ENCODE peak calls at places on chromosomes 7 and 10, in eight cellular contexts. One of them, this sample, is unnamed.

GRCh38 chr10:33005322-33006282 is 47.6 kb upstream of the ITGB1 start:
- DNase-seq in prostate gland: peak
- DNase-seq in CD8-positive, alpha-beta T cell: no peak
- DNase-seq in fibroblast of lung: peak
- DNase-seq in thoracic aorta: peak
- DNase-seq in PC-3: peak
- DNase-seq in Peyer's patch: peak
- DNase-seq in progenitor cell of endocrine pancreas: peak
- DNase-seq in this sample: no peak

GRCh38 chr7:35736725-35737124 is 41.8 kb upstream of the HERPUD2 start:
- DNase-seq in prostate gland: no peak
- DNase-seq in CD8-positive, alpha-beta T cell: no peak
- DNase-seq in fibroblast of lung: peak
- DNase-seq in thoracic aorta: no peak
- DNase-seq in PC-3: peak
- DNase-seq in Peyer's patch: no peak
- DNase-seq in progenitor cell of endocrine pancreas: no peak
- DNase-seq in this sample: no peak

GRCh38 chr10:74934100-74934812 is 107.9 kb downstream of the KAT6B start:
- DNase-seq in prostate gland: no peak
- DNase-seq in CD8-positive, alpha-beta T cell: no peak
- DNase-seq in fibroblast of lung: no peak
- DNase-seq in thoracic aorta: no peak
- DNase-seq in PC-3: no peak
- DNase-seq in Peyer's patch: no peak
- DNase-seq in progenitor cell of endocrine pancreas: no peak
- DNase-seq in this sample: no peak

GRCh38 chr7:67489881-67490280 is 493.2 kb downstream of the TYW1 start:
- DNase-seq in prostate gland: no peak
- DNase-seq in CD8-positive, alpha-beta T cell: no peak
- DNase-seq in fibroblast of lung: no peak
- DNase-seq in thoracic aorta: no peak
- DNase-seq in PC-3: no peak
- DNase-seq in Peyer's patch: no peak
- DNase-seq in progenitor cell of endocrine pancreas: no peak
- DNase-seq in this sample: no peak

GRCh38 chr10:71745659-71746250 is 26.2 kb upstream of the C10orf105 start:
- DNase-seq in prostate gland: no peak
- DNase-seq in CD8-positive, alpha-beta T cell: no peak
- DNase-seq in fibroblast of lung: no peak
- DNase-seq in thoracic aorta: no peak
- DNase-seq in PC-3: no peak
- DNase-seq in Peyer's patch: no peak
- DNase-seq in progenitor cell of endocrine pancreas: no peak
- DNase-seq in this sample: no peak

GRCh38 chr10:83685458-83685857 is 453.9 kb upstream of the GHITM start:
- DNase-seq in prostate gland: no peak
- DNase-seq in CD8-positive, alpha-beta T cell: no peak
- DNase-seq in fibroblast of lung: peak
- DNase-seq in thoracic aorta: no peak
- DNase-seq in PC-3: no peak
- DNase-seq in Peyer's patch: no peak
- DNase-seq in progenitor cell of endocrine pancreas: no peak
- DNase-seq in this sample: no peak

GRCh38 chr7:81594767-81595166 is 175.1 kb downstream of the HGF start:
- DNase-seq in prostate gland: no peak
- DNase-seq in CD8-positive, alpha-beta T cell: no peak
- DNase-seq in fibroblast of lung: peak
- DNase-seq in thoracic aorta: no peak
- DNase-seq in PC-3: no peak
- DNase-seq in Peyer's patch: no peak
- DNase-seq in progenitor cell of endocrine pancreas: no peak
- DNase-seq in this sample: no peak

GRCh38 chr10:62043493-62043938 is 142.0 kb downstream of the ARID5B start:
- DNase-seq in prostate gland: no peak
- DNase-seq in CD8-positive, alpha-beta T cell: no peak
- DNase-seq in fibroblast of lung: peak
- DNase-seq in thoracic aorta: no peak
- DNase-seq in PC-3: peak
- DNase-seq in Peyer's patch: no peak
- DNase-seq in progenitor cell of endocrine pancreas: no peak
- DNase-seq in this sample: no peak

GRCh38 chr10:132482090-132482489 is 55.5 kb upstream of the INPP5A start:
- DNase-seq in prostate gland: no peak
- DNase-seq in CD8-positive, alpha-beta T cell: no peak
- DNase-seq in fibroblast of lung: peak
- DNase-seq in thoracic aorta: no peak
- DNase-seq in PC-3: peak
- DNase-seq in Peyer's patch: peak
- DNase-seq in progenitor cell of endocrine pancreas: no peak
- DNase-seq in this sample: no peak

GRCh38 chr10:68106656-68107055 is 2.6 kb upstream of the MYPN start:
- DNase-seq in prostate gland: no peak
- DNase-seq in CD8-positive, alpha-beta T cell: no peak
- DNase-seq in fibroblast of lung: peak
- DNase-seq in thoracic aorta: no peak
- DNase-seq in PC-3: peak
- DNase-seq in Peyer's patch: no peak
- DNase-seq in progenitor cell of endocrine pancreas: no peak
- DNase-seq in this sample: no peak

GRCh38 chr7:115183431-115184057 is 261.6 kb downstream of the MDFIC start:
- DNase-seq in prostate gland: no peak
- DNase-seq in CD8-positive, alpha-beta T cell: no peak
- DNase-seq in fibroblast of lung: peak
- DNase-seq in thoracic aorta: no peak
- DNase-seq in PC-3: no peak
- DNase-seq in Peyer's patch: no peak
- DNase-seq in progenitor cell of endocrine pancreas: no peak
- DNase-seq in this sample: no peak

GRCh38 chr7:159211540-159212182 is 67.0 kb upstream of the VIPR2 start:
- DNase-seq in prostate gland: no peak
- DNase-seq in CD8-positive, alpha-beta T cell: no peak
- DNase-seq in fibroblast of lung: no peak
- DNase-seq in thoracic aorta: no peak
- DNase-seq in PC-3: no peak
- DNase-seq in Peyer's patch: no peak
- DNase-seq in progenitor cell of endocrine pancreas: no peak
- DNase-seq in this sample: no peak

DNA sequence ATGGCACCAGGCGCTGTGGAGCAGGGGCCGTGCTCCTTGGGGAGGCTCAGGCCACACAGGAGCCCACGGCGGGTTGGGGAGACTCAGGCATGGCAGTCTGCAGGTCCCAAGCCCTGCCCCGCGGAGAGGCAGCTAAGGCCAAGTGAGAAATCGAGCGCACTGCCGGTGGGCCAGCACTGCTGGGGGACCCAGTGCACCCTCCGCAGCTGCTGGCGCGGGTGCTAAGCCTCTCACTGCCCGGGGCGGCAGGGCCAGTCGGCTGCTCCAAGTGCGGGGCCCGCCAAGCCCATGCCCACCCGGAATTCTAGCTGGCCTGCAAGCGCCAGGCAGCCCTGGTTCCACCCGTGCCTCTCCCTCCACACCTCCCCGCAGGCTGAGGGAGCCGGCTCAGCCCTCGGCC is 57.1 kb downstream of the COL28A1 start:
- DNase-seq in prostate gland: no peak
- DNase-seq in CD8-positive, alpha-beta T cell: no peak
- DNase-seq in fibroblast of lung: no peak
- DNase-seq in thoracic aorta: no peak
- DNase-seq in PC-3: no peak
- DNase-seq in Peyer's patch: no peak
- DNase-seq in progenitor cell of endocrine pancreas: no peak
- DNase-seq in this sample: no peak
- TF ChIP-seq CTCF in prostate gland: no peak
- TF ChIP-seq CTCF in CD8-positive, alpha-beta T cell: no peak
- TF ChIP-seq CTCF in fibroblast of lung: no peak
- TF ChIP-seq CTCF in thoracic aorta: no peak
- TF ChIP-seq CTCF in PC-3: no peak
- TF ChIP-seq CTCF in Peyer's patch: no peak
- TF ChIP-seq CTCF in progenitor cell of endocrine pancreas: no peak
- TF ChIP-seq CTCF in this sample: no peak

DNA sequence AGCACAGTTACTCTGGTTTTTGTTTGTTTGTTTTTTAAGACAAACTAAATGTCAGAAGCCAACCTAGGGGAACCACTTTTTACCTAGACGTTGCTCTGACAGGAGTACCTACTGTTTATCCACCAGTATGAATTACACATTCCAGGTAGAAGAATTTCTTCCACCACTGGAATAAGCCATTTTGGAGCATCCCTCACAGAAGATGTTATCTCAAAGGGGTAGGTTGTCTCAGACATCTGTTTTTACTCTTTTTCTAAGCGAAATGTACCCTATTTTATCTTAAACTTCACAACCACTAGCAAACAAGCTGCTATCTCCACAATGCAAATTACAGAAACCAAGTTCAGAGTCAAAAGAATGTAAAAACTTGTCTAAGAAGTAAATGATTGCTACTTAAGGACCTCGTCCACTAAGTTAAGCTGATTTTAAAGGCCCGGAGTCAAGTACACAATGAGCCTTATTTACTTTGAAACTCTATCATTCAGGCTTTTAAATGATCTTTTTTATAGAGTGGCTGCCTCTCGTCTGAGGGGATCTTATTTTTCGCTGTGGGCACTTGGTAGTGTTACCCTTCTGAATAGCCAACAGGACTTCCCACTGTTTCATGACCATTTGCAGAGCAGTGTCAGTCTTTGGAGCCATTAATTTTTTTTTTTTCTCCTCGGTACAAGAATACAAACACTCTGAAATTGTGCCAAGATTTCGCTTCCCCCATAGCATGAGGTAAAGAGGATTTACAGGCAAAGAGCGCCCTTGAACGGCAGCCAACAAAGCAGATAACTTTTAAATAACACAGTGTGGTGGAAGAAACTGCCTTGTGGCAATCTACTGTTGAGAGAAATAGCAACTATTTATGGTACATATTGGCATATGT is 15.7 kb upstream of the ARMC3 start:
- DNase-seq in prostate gland: no peak
- DNase-seq in CD8-positive, alpha-beta T cell: no peak
- DNase-seq in fibroblast of lung: peak
- DNase-seq in thoracic aorta: no peak
- DNase-seq in PC-3: no peak
- DNase-seq in Peyer's patch: no peak
- DNase-seq in progenitor cell of endocrine pancreas: no peak
- DNase-seq in this sample: no peak
- TF ChIP-seq CTCF in prostate gland: no peak
- TF ChIP-seq CTCF in CD8-positive, alpha-beta T cell: no peak
- TF ChIP-seq CTCF in fibroblast of lung: no peak
- TF ChIP-seq CTCF in thoracic aorta: no peak
- TF ChIP-seq CTCF in PC-3: no peak
- TF ChIP-seq CTCF in Peyer's patch: no peak
- TF ChIP-seq CTCF in progenitor cell of endocrine pancreas: no peak
- TF ChIP-seq CTCF in this sample: no peak

GRCh38 chr7:34277801-34278195 is 372.5 kb downstream of the BMPER start:
- DNase-seq in prostate gland: no peak
- DNase-seq in CD8-positive, alpha-beta T cell: no peak
- DNase-seq in fibroblast of lung: peak
- DNase-seq in thoracic aorta: no peak
- DNase-seq in PC-3: no peak
- DNase-seq in Peyer's patch: no peak
- DNase-seq in progenitor cell of endocrine pancreas: no peak
- DNase-seq in this sample: no peak

GRCh38 chr7:34275629-34276028 is 370.3 kb downstream of the BMPER start:
- DNase-seq in prostate gland: no peak
- DNase-seq in CD8-positive, alpha-beta T cell: no peak
- DNase-seq in fibroblast of lung: no peak
- DNase-seq in thoracic aorta: no peak
- DNase-seq in PC-3: no peak
- DNase-seq in Peyer's patch: no peak
- DNase-seq in progenitor cell of endocrine pancreas: no peak
- DNase-seq in this sample: no peak

GRCh38 chr7:34277016-34277800 is 371.9 kb downstream of the BMPER start:
- DNase-seq in prostate gland: no peak
- DNase-seq in CD8-positive, alpha-beta T cell: no peak
- DNase-seq in fibroblast of lung: peak
- DNase-seq in thoracic aorta: no peak
- DNase-seq in PC-3: peak
- DNase-seq in Peyer's patch: no peak
- DNase-seq in progenitor cell of endocrine pancreas: no peak
- DNase-seq in this sample: no peak

GRCh38 chr7:34282271-34282670 is 375.7 kb upstream of the NPSR1 start:
- DNase-seq in prostate gland: no peak
- DNase-seq in CD8-positive, alpha-beta T cell: no peak
- DNase-seq in fibroblast of lung: peak
- DNase-seq in thoracic aorta: no peak
- DNase-seq in PC-3: no peak
- DNase-seq in Peyer's patch: no peak
- DNase-seq in progenitor cell of endocrine pancreas: no peak
- DNase-seq in this sample: no peak

DNA sequence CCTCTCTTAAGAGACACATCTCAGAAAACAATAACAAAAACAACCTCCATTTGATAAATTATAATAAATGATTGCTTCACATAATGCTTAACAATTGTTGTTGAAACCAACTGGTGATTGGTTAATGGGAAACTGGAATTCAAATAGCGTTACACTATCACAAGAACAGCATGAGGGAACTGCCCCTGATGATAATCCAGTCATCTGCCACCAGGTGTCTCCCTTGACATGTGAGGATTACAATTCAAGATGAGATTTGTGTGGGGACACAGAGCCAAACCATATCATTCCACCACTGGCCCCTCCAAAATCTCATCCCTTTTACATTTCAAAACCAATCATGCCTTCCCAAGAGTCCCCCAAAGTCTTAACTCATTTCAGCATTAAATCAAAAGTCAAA is 375.9 kb downstream of the BMPER start:
- DNase-seq in prostate gland: no peak
- DNase-seq in CD8-positive, alpha-beta T cell: no peak
- DNase-seq in fibroblast of lung: no peak
- DNase-seq in thoracic aorta: no peak
- DNase-seq in PC-3: no peak
- DNase-seq in Peyer's patch: no peak
- DNase-seq in progenitor cell of endocrine pancreas: no peak
- DNase-seq in this sample: no peak
- TF ChIP-seq CTCF in prostate gland: no peak
- TF ChIP-seq CTCF in CD8-positive, alpha-beta T cell: no peak
- TF ChIP-seq CTCF in fibroblast of lung: no peak
- TF ChIP-seq CTCF in thoracic aorta: no peak
- TF ChIP-seq CTCF in PC-3: no peak
- TF ChIP-seq CTCF in Peyer's patch: no peak
- TF ChIP-seq CTCF in progenitor cell of endocrine pancreas: no peak
- TF ChIP-seq CTCF in this sample: no peak

DNA sequence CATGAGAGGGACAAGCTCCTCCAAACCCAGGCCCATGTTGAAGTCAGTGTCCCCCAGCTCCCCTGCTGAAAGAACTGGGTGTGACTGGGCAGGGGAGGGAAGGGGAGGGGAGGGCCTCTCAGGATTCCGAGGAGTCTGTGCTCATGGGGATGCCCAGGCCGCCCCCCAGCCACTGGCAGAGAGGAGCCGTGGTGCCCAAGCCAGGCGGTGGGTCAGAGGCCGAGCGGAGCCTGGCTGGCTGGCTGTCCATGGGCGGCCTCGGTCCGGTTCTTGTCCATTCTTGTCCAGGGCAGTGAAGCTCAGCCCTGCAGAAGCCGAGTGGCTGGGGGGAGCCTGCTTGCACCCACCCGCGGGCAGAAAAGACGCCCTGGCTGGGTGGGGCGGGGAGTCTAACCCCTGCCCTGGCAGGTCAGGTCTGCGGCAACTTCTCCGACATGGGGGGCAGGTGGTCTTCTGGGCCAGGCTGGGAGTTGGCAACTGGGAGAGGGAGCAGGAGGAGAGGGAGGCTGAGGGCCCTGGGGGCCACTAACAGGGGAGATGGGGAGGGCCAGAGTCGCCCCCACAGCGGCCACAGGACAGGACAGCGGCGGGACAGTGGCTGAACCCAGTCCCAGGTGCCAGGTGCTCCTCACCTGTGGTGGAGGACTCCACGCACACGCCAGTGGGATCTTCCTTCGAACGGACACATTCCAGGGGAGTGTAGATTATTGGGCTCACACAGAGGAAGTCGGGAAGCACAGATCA is 54.1 kb downstream of the FOXL3 start:
- DNase-seq in prostate gland: no peak
- DNase-seq in CD8-positive, alpha-beta T cell: no peak
- DNase-seq in fibroblast of lung: no peak
- DNase-seq in thoracic aorta: no peak
- DNase-seq in PC-3: no peak
- DNase-seq in Peyer's patch: no peak
- DNase-seq in progenitor cell of endocrine pancreas: no peak
- DNase-seq in this sample: no peak
- TF ChIP-seq CTCF in prostate gland: no peak
- TF ChIP-seq CTCF in CD8-positive, alpha-beta T cell: no peak
- TF ChIP-seq CTCF in fibroblast of lung: no peak
- TF ChIP-seq CTCF in thoracic aorta: no peak
- TF ChIP-seq CTCF in PC-3: no peak
- TF ChIP-seq CTCF in Peyer's patch: no peak
- TF ChIP-seq CTCF in progenitor cell of endocrine pancreas: no peak
- TF ChIP-seq CTCF in this sample: no peak

This sample was measured in activated B cell treated with CpG ODN at 0.5 μM for 24 hours.